ENCODE peak calls at places on chromosome 16, in nine cellular contexts. Y, T, M, O, G, E, F, Q and S are unnamed samples.

GRCh38 chr16:53836680-53837079 is 132.7 kb downstream of the FTO start:
- DNase-seq in Y (no peak), T (no peak), M (no peak), O (no peak), G (no peak), E (no peak), F (no peak), Q (no peak), S (no peak)

GRCh38 chr16:65065031-65065430 is 56.8 kb downstream of the CDH11 start:
- DNase-seq in Y (no peak), T (no peak), M (no peak), O (no peak), G (no peak), E (no peak), F (no peak), Q (no peak), S (no peak)

GRCh38 chr16:51003850-51004566 is 147.1 kb downstream of the SALL1 start:
- DNase-seq in Y (no peak), T (no peak), M (no peak), O (no peak), G (no peak), E (no peak), F (no peak), Q (no peak), S (no peak)

GRCh38 chr16:61179571-61179970 is 856.7 kb downstream of the CDH8 start:
- DNase-seq in Y (no peak), T (no peak), M (no peak), O (no peak), G (no peak), E (no peak), F (no peak), Q (no peak), S (no peak)

GRCh38 chr16:87046235-87046634 is 271.0 kb downstream of the C16orf95 start:
- DNase-seq in Y (no peak), T (no peak), M (no peak), O (no peak), G (no peak), E (no peak), F (no peak), Q (no peak), S (no peak)

GRCh38 chr16:50185005-50185505 is 31.9 kb downstream of the TENT4B start:
- DNase-seq in Y (peak; percentile 89), T (no peak), M (no peak), O (no peak), G (no peak), E (no peak), F (no peak), Q (no peak), S (no peak)

GRCh38 chr16:58501242-58502131 is 1.5 kb downstream of the NDRG4 start:
- DNase-seq in Y (no peak), T (no peak), M (no peak), O (no peak), G (no peak), E (no peak), F (no peak), Q (no peak), S (peak; percentile 87)

GRCh38 chr16:81651758-81652718 is 127.1 kb upstream of the PLCG2 start:
- DNase-seq in Y (no peak), T (no peak), M (no peak), O (peak; percentile 75), G (no peak), E (no peak), F (no peak), Q (no peak), S (no peak)

GRCh38 chr16:70598937-70599503 is 47.3 kb upstream of the IL34 start:
- DNase-seq in Y (no peak), T (no peak), M (no peak), O (no peak), G (no peak), E (no peak), F (peak; percentile 21), Q (no peak), S (no peak)

GRCh38 chr16:14092579-14092978 is 21.5 kb downstream of the MRTFB start:
- DNase-seq in Y (no peak), T (no peak), M (no peak), O (no peak), G (no peak), E (no peak), F (no peak), Q (no peak), S (no peak)

GRCh38 chr16:30054959-30055553 is 10.5 kb upstream of the ALDOA start:
- DNase-seq in Y (peak; percentile 33), T (no peak), M (no peak), O (no peak), G (peak; percentile 56), E (no peak), F (no peak), Q (no peak), S (no peak)

GRCh38 chr16:88900653-88901052 is 34.2 kb upstream of the PABPN1L start:
- DNase-seq in Y (no peak), T (no peak), M (no peak), O (no peak), G (no peak), E (no peak), F (no peak), Q (no peak), S (no peak)

GRCh38 chr16:74766729-74767128 is 7.9 kb downstream of the FA2H start:
- DNase-seq in Y (no peak), T (no peak), M (no peak), O (no peak), G (no peak), E (no peak), F (no peak), Q (no peak), S (no peak)

GRCh38 chr16:20851601-20852000 is 45.3 kb downstream of the REXO5 start:
- DNase-seq in Y (peak; percentile 92), T (no peak), M (peak; percentile 78), O (no peak), G (peak; percentile 96), E (no peak), F (peak; percentile 78), Q (peak; percentile 82), S (no peak)

GRCh38 chr16:70331588-70332358 is 14.9 kb upstream of the DDX19A start:
- DNase-seq in Y (peak; percentile 22), T (no peak), M (no peak), O (no peak), G (peak; percentile 39), E (no peak), F (no peak), Q (no peak), S (no peak)